ENCODE peak calls at places on chromosomes 4 and X, in six cellular contexts. Y is heart right ventricle; G is omental fat pad; U is fibroblast of pulmonary artery; W is stimulated activated CD4-positive, alpha-beta T cell treated with anti-CD3 and anti-CD28 coated beads, Interleukin-15, amount 100 ng/mL, for 48 hours; H is progenitor cell of endocrine pancreas. D is an unnamed sample.

GRCh38 chrX:34810364-34810763 is 132.2 kb upstream of the FAM47B start:
- DNase-seq in G (no peak), H (no peak), U (peak; percentile 16), W (no peak), Y (no peak), D (no peak)

GRCh38 chrX:55201930-55202579 is 18.1 kb upstream of the PAGE5 start:
- DNase-seq in G (no peak), Y (no peak), U (peak; percentile 16), W (no peak), H (no peak), D (no peak)

GRCh38 chr4:23789765-23790164 is 100.1 kb downstream of the PPARGC1A start:
- DNase-seq in U (peak; percentile 72), W (no peak), Y (peak; percentile 25), G (no peak), H (no peak), D (no peak)

GRCh38 chrX:39975094-39975865 is 122.5 kb downstream of the BCOR start:
- DNase-seq in Y (no peak), H (no peak), U (no peak), G (no peak), W (no peak), D (no peak)

GRCh38 chrX:110985470-110985869 is 110.5 kb upstream of the PAK3 start:
- DNase-seq in U (no peak), H (no peak), G (no peak), W (no peak), Y (no peak), D (no peak)

GRCh38 chrX:69565247-69565815 is 50.6 kb upstream of the EDA start:
- DNase-seq in G (no peak), Y (no peak), U (peak; percentile 8), W (no peak), H (no peak), D (no peak)

GRCh38 chr4:27702710-27703431 is 842.2 kb downstream of the STIM2 start:
- DNase-seq in G (no peak), U (no peak), Y (no peak), H (no peak), W (no peak), D (no peak)

GRCh38 chr4:12852338-12853307 is 631.5 kb downstream of the RAB28 start:
- DNase-seq in W (no peak), U (peak; percentile 81), G (no peak), Y (no peak), H (no peak), D (no peak)

GRCh38 chr4:130563185-130563890 is 1467.4 kb downstream of the C4orf33 start:
- DNase-seq in W (no peak), Y (no peak), H (peak; percentile 23), G (peak; percentile 24), U (peak; percentile 87), D (no peak)

D was measured in activated CD8-positive, alpha-beta T cell treated with anti-CD3 and anti-CD28 coated beads, Interleukin-2, amount 10 ng/mL, durations not matched to agents 7 days and 5 days.